ENCODE peak calls at places on chromosomes 7 and 10, in eight cellular contexts. One of them, this sample, is unnamed.
A peak's percentile ranks its signal among the peaks of the same experiment; 100 is the strongest.

GRCh38 chr7:11192506-11192905 is 218.8 kb downstream of the PHF14 start:
- DNase-seq in A549: no peak
- DNase-seq in K562: no peak
- DNase-seq in HepG2: no peak
- DNase-seq in transverse colon: no peak
- DNase-seq in ovary: no peak
- DNase-seq in tibial nerve: no peak
- DNase-seq in sigmoid colon: no peak
- DNase-seq in this sample: no peak

GRCh38 chr7:34451923-34452322 is 206.1 kb upstream of the NPSR1 start:
- DNase-seq in A549: no peak
- DNase-seq in K562: no peak
- DNase-seq in HepG2: no peak
- DNase-seq in transverse colon: no peak
- DNase-seq in ovary: no peak
- DNase-seq in tibial nerve: no peak
- DNase-seq in sigmoid colon: no peak
- DNase-seq in this sample: no peak

GRCh38 chr10:24851595-24851994 is 100.8 kb downstream of the PRTFDC1 start:
- DNase-seq in A549: no peak
- DNase-seq in K562: no peak
- DNase-seq in HepG2: no peak
- DNase-seq in transverse colon: peak; percentile 54
- DNase-seq in ovary: no peak
- DNase-seq in tibial nerve: no peak
- DNase-seq in sigmoid colon: no peak
- DNase-seq in this sample: peak; percentile 81

GRCh38 chr7:102028206-102028826 is 210.9 kb downstream of the CUX1 start:
- DNase-seq in A549: no peak
- DNase-seq in K562: no peak
- DNase-seq in HepG2: no peak
- DNase-seq in transverse colon: no peak
- DNase-seq in ovary: no peak
- DNase-seq in tibial nerve: no peak
- DNase-seq in sigmoid colon: no peak
- DNase-seq in this sample: no peak

GRCh38 chr10:35754489-35754888 is 112.4 kb upstream of the FZD8 start:
- DNase-seq in A549: no peak
- DNase-seq in K562: no peak
- DNase-seq in HepG2: no peak
- DNase-seq in transverse colon: no peak
- DNase-seq in ovary: no peak
- DNase-seq in tibial nerve: no peak
- DNase-seq in sigmoid colon: no peak
- DNase-seq in this sample: no peak

GRCh38 chr7:15755061-15755460 is 68.6 kb upstream of the MEOX2 start:
- DNase-seq in A549: no peak
- DNase-seq in K562: no peak
- DNase-seq in HepG2: no peak
- DNase-seq in transverse colon: no peak
- DNase-seq in ovary: no peak
- DNase-seq in tibial nerve: no peak
- DNase-seq in sigmoid colon: no peak
- DNase-seq in this sample: no peak

GRCh38 chr10:110979611-110980010 is 60.2 kb downstream of the SHOC2 start:
- DNase-seq in A549: no peak
- DNase-seq in K562: no peak
- DNase-seq in HepG2: no peak
- DNase-seq in transverse colon: no peak
- DNase-seq in ovary: no peak
- DNase-seq in tibial nerve: no peak
- DNase-seq in sigmoid colon: no peak
- DNase-seq in this sample: no peak

GRCh38 chr7:116528008-116528789 is 3.4 kb downstream of the CAV1 start:
- DNase-seq in A549: peak; percentile 71
- DNase-seq in K562: no peak
- DNase-seq in HepG2: no peak
- DNase-seq in transverse colon: peak; percentile 27
- DNase-seq in ovary: peak; percentile 72
- DNase-seq in tibial nerve: no peak
- DNase-seq in sigmoid colon: peak; percentile 88
- DNase-seq in this sample: no peak

GRCh38 chr7:40105879-40106473 is 28.4 kb downstream of the MPLKIP start:
- DNase-seq in A549: no peak
- DNase-seq in K562: no peak
- DNase-seq in HepG2: no peak
- DNase-seq in transverse colon: no peak
- DNase-seq in ovary: no peak
- DNase-seq in tibial nerve: no peak
- DNase-seq in sigmoid colon: no peak
- DNase-seq in this sample: no peak

GRCh38 chr10:52526251-52526823 is 212.3 kb downstream of the DKK1 start:
- DNase-seq in A549: no peak
- DNase-seq in K562: no peak
- DNase-seq in HepG2: no peak
- DNase-seq in transverse colon: no peak
- DNase-seq in ovary: no peak
- DNase-seq in tibial nerve: no peak
- DNase-seq in sigmoid colon: no peak
- DNase-seq in this sample: no peak

GRCh38 chr7:70190266-70190665 is 592.0 kb downstream of the AUTS2 start:
- DNase-seq in A549: no peak
- DNase-seq in K562: no peak
- DNase-seq in HepG2: no peak
- DNase-seq in transverse colon: no peak
- DNase-seq in ovary: no peak
- DNase-seq in tibial nerve: no peak
- DNase-seq in sigmoid colon: no peak
- DNase-seq in this sample: no peak

GRCh38 chr10:86139066-86139657 is 227.4 kb downstream of the GRID1 start:
- DNase-seq in A549: peak; percentile 17
- DNase-seq in K562: peak; percentile 9
- DNase-seq in HepG2: peak; percentile 16
- DNase-seq in transverse colon: no peak
- DNase-seq in ovary: no peak
- DNase-seq in tibial nerve: no peak
- DNase-seq in sigmoid colon: no peak
- DNase-seq in this sample: no peak

GRCh38 chr10:14670551-14671240 is 104.0 kb downstream of the FAM107B start:
- DNase-seq in A549: peak; percentile 55
- DNase-seq in K562: no peak
- DNase-seq in HepG2: no peak
- DNase-seq in transverse colon: no peak
- DNase-seq in ovary: no peak
- DNase-seq in tibial nerve: no peak
- DNase-seq in sigmoid colon: peak; percentile 72
- DNase-seq in this sample: no peak

GRCh38 chr10:3749597-3750351 is 35.2 kb downstream of the KLF6 start:
- DNase-seq in A549: no peak
- DNase-seq in K562: no peak
- DNase-seq in HepG2: peak; percentile 31
- DNase-seq in transverse colon: no peak
- DNase-seq in ovary: peak; percentile 72
- DNase-seq in tibial nerve: no peak
- DNase-seq in sigmoid colon: peak; percentile 88
- DNase-seq in this sample: no peak

GRCh38 chr7:143013897-143014296 is 13.0 kb downstream of the OR9A2 start:
- DNase-seq in A549: no peak
- DNase-seq in K562: no peak
- DNase-seq in HepG2: no peak
- DNase-seq in transverse colon: no peak
- DNase-seq in ovary: no peak
- DNase-seq in tibial nerve: no peak
- DNase-seq in sigmoid colon: no peak
- DNase-seq in this sample: no peak
- H3K4me1 ChIP-seq in A549: peaks cover 13% of the 10 kb centered on the region
- H3K4me1 ChIP-seq in K562: no peaks in the 10 kb centered on the region
- H3K4me1 ChIP-seq in HepG2: no peaks in the 10 kb centered on the region
- H3K4me1 ChIP-seq in transverse colon: peaks cover 8% of the 10 kb centered on the region
- H3K4me1 ChIP-seq in ovary: no peaks in the 10 kb centered on the region
- H3K4me1 ChIP-seq in tibial nerve: no peaks in the 10 kb centered on the region
- H3K4me1 ChIP-seq in sigmoid colon: peaks cover 18% of the 10 kb centered on the region
- H3K4me1 ChIP-seq in this sample: no peaks in the 10 kb centered on the region

GRCh38 chr7:111836592-111836991 is 274.3 kb upstream of the IMMP2L start:
- DNase-seq in A549: no peak
- DNase-seq in K562: no peak
- DNase-seq in HepG2: no peak
- DNase-seq in transverse colon: no peak
- DNase-seq in ovary: no peak
- DNase-seq in tibial nerve: no peak
- DNase-seq in sigmoid colon: no peak
- DNase-seq in this sample: no peak

GRCh38 chr7:111835066-111835465 is 272.8 kb upstream of the IMMP2L start:
- DNase-seq in A549: no peak
- DNase-seq in K562: no peak
- DNase-seq in HepG2: no peak
- DNase-seq in transverse colon: no peak
- DNase-seq in ovary: no peak
- DNase-seq in tibial nerve: no peak
- DNase-seq in sigmoid colon: no peak
- DNase-seq in this sample: no peak

GRCh38 chr7:111834367-111834766 is 272.1 kb upstream of the IMMP2L start:
- DNase-seq in A549: no peak
- DNase-seq in K562: no peak
- DNase-seq in HepG2: no peak
- DNase-seq in transverse colon: no peak
- DNase-seq in ovary: no peak
- DNase-seq in tibial nerve: no peak
- DNase-seq in sigmoid colon: no peak
- DNase-seq in this sample: no peak

GRCh38 chr7:111832159-111832558 is 269.9 kb upstream of the IMMP2L start:
- DNase-seq in A549: no peak
- DNase-seq in K562: no peak
- DNase-seq in HepG2: no peak
- DNase-seq in transverse colon: no peak
- DNase-seq in ovary: no peak
- DNase-seq in tibial nerve: no peak
- DNase-seq in sigmoid colon: no peak
- DNase-seq in this sample: no peak

DNA sequence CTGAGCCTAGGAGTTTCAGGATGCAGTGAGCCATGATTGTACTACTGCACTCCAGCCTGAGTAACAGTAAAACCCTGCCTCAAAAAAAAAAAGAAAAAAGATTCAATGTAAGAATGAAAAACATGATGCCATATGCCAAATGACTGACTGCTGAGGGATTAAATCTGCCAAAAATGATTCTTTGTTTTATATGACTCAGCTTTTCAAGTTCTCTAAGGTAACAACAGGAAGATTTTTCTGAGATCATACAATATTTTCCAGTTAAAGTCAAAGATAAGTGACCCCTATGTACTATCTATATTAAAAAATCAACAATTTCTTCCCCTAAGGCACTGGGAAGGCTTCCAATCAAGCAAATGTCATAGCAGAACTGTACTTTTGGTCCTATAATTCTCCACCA is 271.2 kb upstream of the IMMP2L start:
- DNase-seq in A549: no peak
- DNase-seq in K562: no peak
- DNase-seq in HepG2: no peak
- DNase-seq in transverse colon: no peak
- DNase-seq in ovary: no peak
- DNase-seq in tibial nerve: no peak
- DNase-seq in sigmoid colon: no peak
- DNase-seq in this sample: no peak
- H3K27ac ChIP-seq in A549: no peak overlapping the region
- H3K27ac ChIP-seq in K562: no peak overlapping the region
- H3K27ac ChIP-seq in HepG2: no peak overlapping the region
- H3K27ac ChIP-seq in transverse colon: no peak overlapping the region
- H3K27ac ChIP-seq in ovary: no peak overlapping the region
- H3K27ac ChIP-seq in tibial nerve: peak overlapping the region; percentile 8
- H3K27ac ChIP-seq in sigmoid colon: no peak overlapping the region
- H3K27ac ChIP-seq in this sample: no peak overlapping the region

GRCh38 chr7:157255201-157255606 is 81.6 kb upstream of the DNAJB6 start:
- DNase-seq in A549: no peak
- DNase-seq in K562: no peak
- DNase-seq in HepG2: no peak
- DNase-seq in transverse colon: no peak
- DNase-seq in ovary: no peak
- DNase-seq in tibial nerve: no peak
- DNase-seq in sigmoid colon: no peak
- DNase-seq in this sample: no peak

GRCh38 chr7:157248659-157249058 is 88.1 kb upstream of the DNAJB6 start:
- DNase-seq in A549: no peak
- DNase-seq in K562: no peak
- DNase-seq in HepG2: no peak
- DNase-seq in transverse colon: no peak
- DNase-seq in ovary: no peak
- DNase-seq in tibial nerve: no peak
- DNase-seq in sigmoid colon: no peak
- DNase-seq in this sample: no peak

GRCh38 chr7:157250605-157251228 is 86.1 kb upstream of the DNAJB6 start:
- DNase-seq in A549: peak; percentile 38
- DNase-seq in K562: peak; percentile 85
- DNase-seq in HepG2: peak; percentile 61
- DNase-seq in transverse colon: peak; percentile 35
- DNase-seq in ovary: no peak
- DNase-seq in tibial nerve: no peak
- DNase-seq in sigmoid colon: no peak
- DNase-seq in this sample: no peak

GRCh38 chr7:157253850-157254249 is 83.0 kb upstream of the DNAJB6 start:
- DNase-seq in A549: no peak
- DNase-seq in K562: no peak
- DNase-seq in HepG2: no peak
- DNase-seq in transverse colon: peak; percentile 65
- DNase-seq in ovary: no peak
- DNase-seq in tibial nerve: no peak
- DNase-seq in sigmoid colon: no peak
- DNase-seq in this sample: peak; percentile 94
- TF ChIP-seq EP300 in A549: no peak
- TF ChIP-seq EP300 in K562: no peak
- TF ChIP-seq EP300 in HepG2: no peak
- TF ChIP-seq EP300 in transverse colon: no peak
- TF ChIP-seq EP300 in ovary: no peak
- TF ChIP-seq EP300 in tibial nerve: no peak
- TF ChIP-seq EP300 in sigmoid colon: no peak
- TF ChIP-seq EP300 in this sample: no peak

GRCh38 chr7:66157060-66157459 is 42.4 kb downstream of the CRCP start:
- DNase-seq in A549: no peak
- DNase-seq in K562: peak; percentile 57
- DNase-seq in HepG2: no peak
- DNase-seq in transverse colon: no peak
- DNase-seq in ovary: no peak
- DNase-seq in tibial nerve: no peak
- DNase-seq in sigmoid colon: no peak
- DNase-seq in this sample: no peak

GRCh38 chr7:66146701-66147100 is 32.1 kb downstream of the CRCP start:
- DNase-seq in A549: no peak
- DNase-seq in K562: no peak
- DNase-seq in HepG2: no peak
- DNase-seq in transverse colon: no peak
- DNase-seq in ovary: no peak
- DNase-seq in tibial nerve: no peak
- DNase-seq in sigmoid colon: no peak
- DNase-seq in this sample: no peak

GRCh38 chr7:66150471-66150870 is 35.8 kb downstream of the CRCP start:
- DNase-seq in A549: no peak
- DNase-seq in K562: peak; percentile 37
- DNase-seq in HepG2: peak; percentile 62
- DNase-seq in transverse colon: peak; percentile 20
- DNase-seq in ovary: peak; percentile 85
- DNase-seq in tibial nerve: peak; percentile 48
- DNase-seq in sigmoid colon: peak; percentile 80
- DNase-seq in this sample: no peak

GRCh38 chr7:66153691-66154090 is 39.0 kb downstream of the CRCP start:
- DNase-seq in A549: no peak
- DNase-seq in K562: no peak
- DNase-seq in HepG2: no peak
- DNase-seq in transverse colon: no peak
- DNase-seq in ovary: no peak
- DNase-seq in tibial nerve: no peak
- DNase-seq in sigmoid colon: no peak
- DNase-seq in this sample: no peak

GRCh38 chr7:66152538-66153191 is 38.0 kb downstream of the CRCP start:
- DNase-seq in A549: no peak
- DNase-seq in K562: no peak
- DNase-seq in HepG2: no peak
- DNase-seq in transverse colon: no peak
- DNase-seq in ovary: no peak
- DNase-seq in tibial nerve: no peak
- DNase-seq in sigmoid colon: no peak
- DNase-seq in this sample: no peak
- H3K4me1 ChIP-seq in A549: peaks cover 10% of the 10 kb centered on the region
- H3K4me1 ChIP-seq in K562: peaks cover 6% of the 10 kb centered on the region
- H3K4me1 ChIP-seq in HepG2: peaks cover 39% of the 10 kb centered on the region
- H3K4me1 ChIP-seq in transverse colon: peaks cover 23% of the 10 kb centered on the region
- H3K4me1 ChIP-seq in ovary: peaks cover 24% of the 10 kb centered on the region
- H3K4me1 ChIP-seq in tibial nerve: peaks cover 29% of the 10 kb centered on the region
- H3K4me1 ChIP-seq in sigmoid colon: peaks cover 26% of the 10 kb centered on the region
- H3K4me1 ChIP-seq in this sample: peaks cover 50% of the 10 kb centered on the region